ENCODE peak calls at places on chromosomes 12 and 14, in four cellular contexts. One of them, this sample, is unnamed.

GRCh38 chr14:62143235-62143634 is 381.0 kb downstream of the SNAPC1 start:
- DNase-seq in A549: no peak
- DNase-seq in K562: no peak
- DNase-seq in endothelial cell of umbilical vein: no peak
- DNase-seq in this sample: no peak

GRCh38 chr12:46303039-46303666 is 34.3 kb upstream of the SLC38A1 start:
- DNase-seq in A549: no peak
- DNase-seq in K562: peak; percentile 73
- DNase-seq in endothelial cell of umbilical vein: peak; percentile 35
- DNase-seq in this sample: peak; percentile 61

GRCh38 chr12:67747869-67748760 is 99.6 kb downstream of the DYRK2 start:
- DNase-seq in A549: peak; percentile 15
- DNase-seq in K562: no peak
- DNase-seq in endothelial cell of umbilical vein: no peak
- DNase-seq in this sample: no peak

GRCh38 chr12:110170535-110171185 is 46.5 kb downstream of the IFT81 start:
- DNase-seq in A549: no peak
- DNase-seq in K562: no peak
- DNase-seq in endothelial cell of umbilical vein: no peak
- DNase-seq in this sample: no peak

GRCh38 chr14:76636602-76637001 is 124.7 kb upstream of the VASH1 start:
- DNase-seq in A549: no peak
- DNase-seq in K562: no peak
- DNase-seq in endothelial cell of umbilical vein: no peak
- DNase-seq in this sample: no peak

GRCh38 chr12:64625243-64626077 is 15.2 kb downstream of the RASSF3 start:
- DNase-seq in A549: peak; percentile 76
- DNase-seq in K562: peak; percentile 24
- DNase-seq in endothelial cell of umbilical vein: peak; percentile 96
- DNase-seq in this sample: peak; percentile 94

GRCh38 chr12:23949212-23950010 is at the start of gene SOX5:
- DNase-seq in A549: no peak
- DNase-seq in K562: peak; percentile 20
- DNase-seq in endothelial cell of umbilical vein: peak; percentile 49
- DNase-seq in this sample: no peak

GRCh38 chr12:105812356-105812755 is 326.4 kb downstream of the NUAK1 start:
- DNase-seq in A549: no peak
- DNase-seq in K562: no peak
- DNase-seq in endothelial cell of umbilical vein: no peak
- DNase-seq in this sample: no peak

GRCh38 chr12:3988519-3989217 is 115.5 kb upstream of the PARP11 start:
- DNase-seq in A549: no peak
- DNase-seq in K562: no peak
- DNase-seq in endothelial cell of umbilical vein: no peak
- DNase-seq in this sample: peak; percentile 17

GRCh38 chr14:22478247-22478646 is 110.8 kb downstream of the DAD1 start:
- DNase-seq in A549: no peak
- DNase-seq in K562: no peak
- DNase-seq in endothelial cell of umbilical vein: no peak
- DNase-seq in this sample: no peak

GRCh38 chr12:52611080-52611468 is 7.3 kb downstream of the KRT73 start:
- DNase-seq in A549: no peak
- DNase-seq in K562: no peak
- DNase-seq in endothelial cell of umbilical vein: no peak
- DNase-seq in this sample: no peak

GRCh38 chr12:130263025-130263424 is 74.7 kb upstream of the PIWIL1 start:
- DNase-seq in A549: no peak
- DNase-seq in K562: no peak
- DNase-seq in endothelial cell of umbilical vein: no peak
- DNase-seq in this sample: no peak

GRCh38 chr12:117733292-117733805 is 235.4 kb downstream of the KSR2 start:
- DNase-seq in A549: no peak
- DNase-seq in K562: no peak
- DNase-seq in endothelial cell of umbilical vein: no peak
- DNase-seq in this sample: no peak

GRCh38 chr12:15899282-15899870 is 11.8 kb upstream of the DERA start:
- DNase-seq in A549: no peak
- DNase-seq in K562: peak; percentile 13
- DNase-seq in endothelial cell of umbilical vein: peak; percentile 54
- DNase-seq in this sample: peak; percentile 43

GRCh38 chr12:54207539-54208267 is 18.9 kb upstream of the SMUG1 start:
- DNase-seq in A549: peak; percentile 81
- DNase-seq in K562: peak; percentile 89
- DNase-seq in endothelial cell of umbilical vein: peak; percentile 49
- DNase-seq in this sample: peak; percentile 74

GRCh38 chr14:105119410-105120025 is 49.1 kb downstream of the JAG2 start:
- DNase-seq in A549: no peak
- DNase-seq in K562: no peak
- DNase-seq in endothelial cell of umbilical vein: no peak
- DNase-seq in this sample: no peak

GRCh38 chr12:77402726-77403125 is 337.4 kb upstream of the E2F7 start:
- DNase-seq in A549: no peak
- DNase-seq in K562: no peak
- DNase-seq in endothelial cell of umbilical vein: peak; percentile 44
- DNase-seq in this sample: no peak

GRCh38 chr14:69105326-69105725 is 47.6 kb downstream of the DCAF5 start:
- DNase-seq in A549: no peak
- DNase-seq in K562: no peak
- DNase-seq in endothelial cell of umbilical vein: peak; percentile 73
- DNase-seq in this sample: no peak

GRCh38 chr14:70237710-70238109 is 49.0 kb upstream of the SLC8A3 start:
- DNase-seq in A549: no peak
- DNase-seq in K562: peak; percentile 69
- DNase-seq in endothelial cell of umbilical vein: no peak
- DNase-seq in this sample: no peak
- TF ChIP-seq POLR2A in A549: no peak
- TF ChIP-seq POLR2A in K562: no peak
- TF ChIP-seq POLR2A in endothelial cell of umbilical vein: no peak
- TF ChIP-seq POLR2A in this sample: no peak

DNA sequence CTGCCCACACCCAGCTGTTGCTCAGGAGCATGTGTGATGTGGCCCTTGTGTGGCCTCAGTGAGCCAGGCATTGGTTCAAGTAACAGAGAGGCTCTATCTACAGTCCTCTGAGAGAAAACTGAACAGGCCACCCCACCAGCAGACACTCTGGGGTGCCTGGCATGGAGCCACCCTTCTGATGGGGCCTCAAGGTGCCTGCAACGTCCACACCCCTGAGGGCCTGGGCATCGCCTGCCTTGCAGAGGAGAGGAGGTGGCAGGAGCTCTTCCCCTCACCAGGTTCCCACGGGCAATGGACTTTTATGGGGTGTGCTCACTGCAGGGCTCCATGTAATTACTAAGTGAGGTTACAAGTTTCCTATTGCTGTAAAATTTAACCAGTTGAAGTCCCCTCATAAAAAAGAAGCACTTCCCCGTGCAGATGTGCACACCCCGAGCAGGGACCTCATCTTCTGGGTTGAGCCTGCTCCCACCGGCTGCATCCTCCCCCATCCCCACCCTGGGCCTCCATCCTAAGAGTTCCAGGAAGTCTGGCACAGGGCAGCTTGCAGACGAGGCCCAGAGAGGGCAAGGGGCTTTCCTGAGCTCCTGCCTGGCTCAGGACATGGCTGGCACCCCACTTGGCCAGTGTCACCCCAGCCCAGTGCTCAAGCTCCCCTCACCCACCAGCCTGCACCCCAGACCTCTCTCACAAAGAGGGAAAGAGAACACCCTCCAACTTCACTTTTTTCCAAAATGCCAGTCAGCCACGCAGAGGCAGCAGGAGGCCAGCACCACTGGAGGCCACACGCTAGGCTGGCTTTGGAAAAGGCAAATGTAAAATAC is 270.4 kb upstream of the RTL1 start:
- DNase-seq in A549: no peak
- DNase-seq in K562: no peak
- DNase-seq in endothelial cell of umbilical vein: no peak
- DNase-seq in this sample: no peak
- TF ChIP-seq MYC in A549: no peak
- TF ChIP-seq MYC in K562: no peak
- TF ChIP-seq MYC in endothelial cell of umbilical vein: no peak
- TF ChIP-seq MYC in this sample: no peak

GRCh38 chr14:72682188-72682587 is 211.7 kb downstream of the DPF3 start:
- DNase-seq in A549: no peak
- DNase-seq in K562: no peak
- DNase-seq in endothelial cell of umbilical vein: no peak
- DNase-seq in this sample: no peak

GRCh38 chr14:72678360-72678759 is 215.5 kb downstream of the DPF3 start:
- DNase-seq in A549: no peak
- DNase-seq in K562: no peak
- DNase-seq in endothelial cell of umbilical vein: peak; percentile 90
- DNase-seq in this sample: no peak

GRCh38 chr14:72679591-72680151 is 214.2 kb downstream of the DPF3 start:
- DNase-seq in A549: no peak
- DNase-seq in K562: no peak
- DNase-seq in endothelial cell of umbilical vein: peak; percentile 15
- DNase-seq in this sample: no peak

GRCh38 chr14:72679106-72679505 is 214.8 kb downstream of the DPF3 start:
- DNase-seq in A549: no peak
- DNase-seq in K562: no peak
- DNase-seq in endothelial cell of umbilical vein: peak; percentile 75
- DNase-seq in this sample: no peak

GRCh38 chr14:72680853-72681640 is 212.9 kb downstream of the DPF3 start:
- DNase-seq in A549: no peak
- DNase-seq in K562: no peak
- DNase-seq in endothelial cell of umbilical vein: no peak
- DNase-seq in this sample: no peak
- TF ChIP-seq MAX in A549: no peak
- TF ChIP-seq MAX in K562: no peak
- TF ChIP-seq MAX in endothelial cell of umbilical vein: no peak
- TF ChIP-seq MAX in this sample: no peak

GRCh38 chr12:48851883-48852733 is at the start of gene DDX23:
- DNase-seq in A549: peak; percentile 98
- DNase-seq in K562: peak; percentile 97
- DNase-seq in endothelial cell of umbilical vein: peak; percentile 98
- DNase-seq in this sample: peak; percentile 99
- TF ChIP-seq POLR2A in A549: peak; percentile 71
- TF ChIP-seq POLR2A in K562: peak; percentile 87
- TF ChIP-seq POLR2A in endothelial cell of umbilical vein: peak; percentile 81
- TF ChIP-seq POLR2A in this sample: peak; percentile 50

GRCh38 chr12:6554990-6555691 is 701 bp downstream of the IFFO1 start:
- DNase-seq in A549: no peak
- DNase-seq in K562: no peak
- DNase-seq in endothelial cell of umbilical vein: no peak
- DNase-seq in this sample: peak; percentile 28
- TF ChIP-seq MYC in A549: no peak
- TF ChIP-seq MYC in K562: no peak
- TF ChIP-seq MYC in endothelial cell of umbilical vein: no peak
- TF ChIP-seq MYC in this sample: no peak

GRCh38 chr12:2364566-2365165 is 311.9 kb downstream of the CACNA1C start:
- DNase-seq in A549: no peak
- DNase-seq in K562: no peak
- DNase-seq in endothelial cell of umbilical vein: no peak
- DNase-seq in this sample: peak; percentile 76
- TF ChIP-seq MAX in A549: no peak
- TF ChIP-seq MAX in K562: no peak
- TF ChIP-seq MAX in endothelial cell of umbilical vein: no peak
- TF ChIP-seq MAX in this sample: no peak

GRCh38 chr12:50597200-50598195 is 92.7 kb downstream of the DIP2B start:
- DNase-seq in A549: peak; percentile 67
- DNase-seq in K562: no peak
- DNase-seq in endothelial cell of umbilical vein: peak; percentile 80
- DNase-seq in this sample: peak; percentile 75
- TF ChIP-seq POLR2A in A549: no peak
- TF ChIP-seq POLR2A in K562: no peak
- TF ChIP-seq POLR2A in endothelial cell of umbilical vein: no peak
- TF ChIP-seq POLR2A in this sample: no peak

GRCh38 chr14:99077844-99078236 is 194.2 kb downstream of the BCL11B start:
- DNase-seq in A549: no peak
- DNase-seq in K562: no peak
- DNase-seq in endothelial cell of umbilical vein: no peak
- DNase-seq in this sample: no peak
- TF ChIP-seq MYC in A549: no peak
- TF ChIP-seq MYC in K562: no peak
- TF ChIP-seq MYC in endothelial cell of umbilical vein: no peak
- TF ChIP-seq MYC in this sample: no peak

GRCh38 chr12:32444895-32445294 is 45.5 kb downstream of the FGD4 start:
- DNase-seq in A549: no peak
- DNase-seq in K562: no peak
- DNase-seq in endothelial cell of umbilical vein: peak; percentile 93
- DNase-seq in this sample: no peak
- TF ChIP-seq MAX in A549: no peak
- TF ChIP-seq MAX in K562: no peak
- TF ChIP-seq MAX in endothelial cell of umbilical vein: no peak
- TF ChIP-seq MAX in this sample: no peak